ENCODE peak calls at places on chromosomes 4 and X, in five cellular contexts. S is breast epithelium, Z is stomach, H is Calu3, X is GM12878. B is an unnamed sample.

GRCh38 chr4:86421461-86421860 is 61.6 kb upstream of the MAPK10 start:
- DNase-seq in S (no peak), X (no peak), Z (no peak), H (no peak), B (no peak)

GRCh38 chr4:7068883-7069282 is 1.0 kb upstream of the GRPEL1 start:
- DNase-seq in Z (no peak), S (no peak), H (no peak), X (no peak), B (no peak)

GRCh38 chrX:100819534-100819836 is 706 bp upstream of the CSTF2 start:
- DNase-seq in H (no peak), Z (no peak), X (no peak), S (no peak), B (no peak)

GRCh38 chrX:137916090-137916746 is 350.3 kb downstream of the ZIC3 start:
- DNase-seq in Z (peak), X (no peak), S (no peak), H (no peak), B (no peak)

GRCh38 chr4:3257691-3258482 is 8.9 kb downstream of the MSANTD1 start:
- DNase-seq in Z (peak), H (no peak), X (peak), S (no peak), B (no peak)

GRCh38 chr4:108725457-108725856 is 37.4 kb downstream of the ETNPPL start:
- DNase-seq in X (no peak), S (no peak), H (no peak), Z (no peak), B (no peak)

GRCh38 chr4:101065346-101065745 is 282.0 kb downstream of the PPP3CA start:
- DNase-seq in H (no peak), X (no peak), Z (no peak), S (no peak), B (no peak)

GRCh38 chr4:94329933-94330332 is 12.7 kb downstream of the HPGDS start:
- DNase-seq in H (no peak), Z (no peak), S (no peak), X (no peak), B (no peak)

GRCh38 chr4:186621959-186622553 is 66.7 kb upstream of the MTNR1A start:
- DNase-seq in Z (no peak), H (no peak), S (no peak), X (no peak), B (no peak)

GRCh38 chrX:120310861-120311631 is at the start of gene TMEM255A:
- DNase-seq in Z (no peak), H (no peak), X (no peak), S (no peak), B (peak)

GRCh38 chr4:112418092-112418491 is 97.9 kb downstream of the NEUROG2 start:
- DNase-seq in H (no peak), Z (no peak), S (no peak), X (no peak), B (no peak)

GRCh38 chr4:41418444-41418843 is 119.5 kb upstream of the LIMCH1 start:
- DNase-seq in X (no peak), Z (no peak), H (no peak), S (peak), B (no peak)

GRCh38 chrX:6226646-6227444 is 1.8 kb downstream of the NLGN4X start:
- DNase-seq in Z (no peak), X (no peak), H (no peak), S (no peak), B (peak)

GRCh38 chrX:6227445-6227820 is 1.2 kb downstream of the NLGN4X start:
- DNase-seq in S (no peak), X (no peak), H (no peak), Z (no peak), B (peak)

GRCh38 chrX:6225307-6226052 is 3.2 kb downstream of the NLGN4X start:
- DNase-seq in Z (no peak), H (no peak), S (no peak), X (no peak), B (peak)

GRCh38 chrX:6228720-6229119 is at the start of gene NLGN4X:
- DNase-seq in Z (no peak), S (no peak), X (no peak), H (no peak), B (no peak)

DNA sequence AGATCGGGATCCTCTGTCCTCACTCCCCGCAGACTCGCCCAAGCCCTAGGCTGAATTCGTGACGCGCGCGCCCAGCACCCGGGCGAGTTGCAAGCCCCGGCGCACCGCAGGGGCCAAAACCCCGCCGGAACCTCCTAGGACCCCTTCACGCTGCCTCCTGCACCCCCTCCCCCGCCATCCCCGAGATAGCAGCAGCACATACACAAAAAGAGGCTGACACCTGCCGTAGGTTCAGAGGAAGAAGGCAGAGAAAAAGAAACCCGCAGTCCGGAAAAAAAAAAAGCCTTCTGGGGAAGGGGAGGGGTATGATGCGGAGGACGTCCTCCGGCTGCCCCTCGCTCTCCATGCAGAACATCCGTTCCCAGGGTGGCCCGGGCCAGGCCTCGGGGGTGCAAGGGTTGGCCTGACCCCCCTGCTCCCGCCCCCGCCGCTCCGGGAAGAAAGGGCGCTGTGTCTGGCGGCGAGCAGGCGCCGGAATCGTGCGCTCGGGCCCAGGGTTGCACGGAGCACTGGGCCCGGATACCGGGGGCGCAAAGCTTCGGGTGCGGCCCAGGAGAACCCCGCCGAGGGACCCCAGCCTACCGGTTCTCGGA is 2.5 kb downstream of the NLGN4X start:
- DNase-seq in X (no peak), Z (no peak), H (no peak), S (no peak), B (peak)
- TF ChIP-seq CTCF in X (no peak), Z (no peak), H (no peak), S (no peak), B (no peak)

GRCh38 chr4:44632089-44632488 is 19.3 kb downstream of the YIPF7 start:
- DNase-seq in H (no peak), X (no peak), S (no peak), Z (no peak), B (no peak)
- TF ChIP-seq CTCF in H (no peak), X (no peak), S (no peak), Z (no peak), B (no peak)

GRCh38 chrX:149504915-149505651 is at the start of gene IDS:
- DNase-seq in S (peak), Z (peak), H (peak), X (peak), B (peak)
- TF ChIP-seq CTCF in S (no peak), Z (no peak), H (no peak), X (no peak), B (no peak)

GRCh38 chrX:147741776-147742175 is 169.9 kb upstream of the FMR1 start:
- DNase-seq in X (no peak), S (no peak), H (no peak), Z (no peak), B (no peak)
- TF ChIP-seq CTCF in X (no peak), S (no peak), H (no peak), Z (no peak), B (no peak)

GRCh38 chrX:38627683-38628082 is 66.3 kb downstream of the TSPAN7 start:
- DNase-seq in Z (no peak), X (no peak), H (peak), S (no peak), B (peak)
- TF ChIP-seq CTCF in Z (no peak), X (peak), H (peak), S (no peak), B (peak)

DNA sequence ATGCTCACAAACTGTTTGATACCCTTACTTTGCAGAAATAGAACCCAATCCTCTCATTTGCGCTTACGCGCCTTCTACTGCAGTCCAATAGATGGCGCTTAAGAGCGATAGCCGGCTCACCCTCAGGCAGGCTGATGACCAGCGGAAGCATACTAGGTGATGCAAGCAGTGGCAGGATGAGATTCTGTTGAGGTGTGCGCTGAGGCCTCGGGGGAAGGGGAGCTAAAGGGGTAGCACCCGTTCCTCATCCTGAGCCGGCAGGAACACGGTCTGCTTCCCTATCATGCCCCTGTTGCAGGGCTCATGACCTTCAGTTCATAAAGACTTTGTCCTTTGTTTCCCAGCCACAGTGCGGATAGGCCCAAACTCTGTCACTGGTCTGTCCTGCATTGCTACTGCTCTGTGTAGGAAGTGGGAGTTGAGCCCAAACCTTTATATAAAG is 628.9 kb downstream of the TLL1 start:
- DNase-seq in X (no peak), H (no peak), S (no peak), Z (no peak), B (peak)
- TF ChIP-seq CTCF in X (peak), H (no peak), S (no peak), Z (no peak), B (peak)

B was measured in GM13976.